ENCODE peak calls at places on chromosome 19, in nine cellular contexts. I is stimulated activated CD4-positive, alpha-beta T cell treated with anti-CD3 and anti-CD28 coated beads, TNF-alpha, amount 100 ng/mL, for 24 hours; A is RCC 7860; J is COR-L47; M is GM04503; S is NCI-H1105 treated with DMSO at 0.1 percent for 48 hours; Y is effector CD4-positive, alpha-beta T cell; E is T1000; H is GM04504. X is an unnamed sample.

GRCh38 chr19:51097166-51097736 is 11.0 kb downstream of the CTU1 start:
- DNase-seq in I (peak; percentile 70), A (peak; percentile 28), J (peak; percentile 28), M (peak; percentile 7), S (peak; percentile 61), Y (peak; percentile 65), E (no peak), H (peak; percentile 27), X (peak; percentile 53)

GRCh38 chr19:14916848-14917247 is 24.4 kb upstream of the OR7C2 start:
- DNase-seq in I (no peak), A (no peak), J (no peak), M (no peak), S (no peak), Y (no peak), E (no peak), H (no peak), X (no peak)

GRCh38 chr19:18298601-18299000 is 17.2 kb upstream of the JUND start:
- DNase-seq in I (no peak), A (no peak), J (no peak), M (no peak), S (no peak), Y (no peak), E (no peak), H (no peak), X (no peak)

GRCh38 chr19:32671883-32672282 is 3.1 kb downstream of the ANKRD27 start:
- DNase-seq in I (no peak), A (no peak), J (no peak), M (no peak), S (no peak), Y (no peak), E (no peak), H (no peak), X (peak; percentile 43)

GRCh38 chr19:42010245-42011126 is 16.5 kb upstream of the ATP1A3 start:
- DNase-seq in I (no peak), A (no peak), J (no peak), M (peak; percentile 25), S (no peak), Y (no peak), E (no peak), H (no peak), X (peak; percentile 87)

GRCh38 chr19:15417699-15418098 is 1.1 kb downstream of the AKAP8L start:
- DNase-seq in I (no peak), A (no peak), J (peak; percentile 39), M (no peak), S (no peak), Y (no peak), E (no peak), H (no peak), X (peak; percentile 43)

GRCh38 chr19:34962281-34962944 is 1.6 kb downstream of the ZNF792 start:
- DNase-seq in I (no peak), A (no peak), J (no peak), M (no peak), S (no peak), Y (no peak), E (no peak), H (no peak), X (peak; percentile 11)

GRCh38 chr19:5564930-5565329 is 2.8 kb downstream of the TINCR start:
- DNase-seq in I (no peak), A (no peak), J (no peak), M (no peak), S (no peak), Y (no peak), E (no peak), H (no peak), X (no peak)

GRCh38 chr19:33273881-33274662 is 28.3 kb downstream of the CEBPA start:
- DNase-seq in I (peak; percentile 39), A (no peak), J (no peak), M (peak; percentile 74), S (no peak), Y (no peak), E (no peak), H (peak; percentile 72), X (peak; percentile 94)

GRCh38 chr19:21698215-21698614 is 69.2 kb downstream of the ZNF100 start:
- DNase-seq in I (no peak), A (peak; percentile 10), J (no peak), M (peak; percentile 0), S (no peak), Y (no peak), E (no peak), H (peak; percentile 5), X (peak; percentile 6)

GRCh38 chr19:6260912-6261636 is 18.7 kb downstream of the MLLT1 start:
- DNase-seq in I (no peak), A (no peak), J (no peak), M (no peak), S (no peak), Y (no peak), E (no peak), H (no peak), X (no peak)

GRCh38 chr19:16069813-16070365 is 6.4 kb upstream of the TPM4 start:
- DNase-seq in I (no peak), A (no peak), J (no peak), M (no peak), S (no peak), Y (no peak), E (no peak), H (no peak), X (no peak)

GRCh38 chr19:40300668-40301067 is 15.5 kb upstream of the AKT2 start:
- DNase-seq in I (no peak), A (no peak), J (no peak), M (no peak), S (no peak), Y (no peak), E (no peak), H (no peak), X (no peak)

GRCh38 chr19:17915940-17916593 is 16.7 kb upstream of the CCDC124 start:
- DNase-seq in I (no peak), A (no peak), J (no peak), M (no peak), S (no peak), Y (no peak), E (no peak), H (no peak), X (no peak)

GRCh38 chr19:43152217-43152616 is 34.1 kb downstream of the PSG5 start:
- DNase-seq in I (no peak), A (no peak), J (no peak), M (no peak), S (no peak), Y (no peak), E (no peak), H (no peak), X (peak; percentile 52)

GRCh38 chr19:42477117-42477516 is 34.4 kb upstream of the CXCL17 start:
- DNase-seq in I (no peak), A (no peak), J (no peak), M (no peak), S (no peak), Y (no peak), E (no peak), H (no peak), X (no peak)

GRCh38 chr19:3625996-3626472 is 556 bp downstream of the CACTIN start:
- DNase-seq in I (no peak), A (no peak), J (no peak), M (no peak), S (no peak), Y (peak; percentile 14), E (no peak), H (no peak), X (no peak)

GRCh38 chr19:10895920-10896319 is 24.6 kb downstream of the CARM1 start:
- DNase-seq in I (no peak), A (no peak), J (no peak), M (no peak), S (no peak), Y (no peak), E (no peak), H (no peak), X (no peak)